ENCODE peak calls at places on chromosomes 3 and 15, in five cellular contexts. One of them, this sample, is unnamed.
A peak's percentile ranks its signal among the peaks of the same experiment; 100 is the strongest.

GRCh38 chr15:85597155-85597815 is 197.4 kb downstream of the KLHL25 start:
- DNase-seq in H1: no peak
- DNase-seq in mesenchymal stem cell: no peak
- DNase-seq in H9: no peak
- DNase-seq in IMR-90: no peak
- DNase-seq in this sample: no peak

GRCh38 chr3:40930131-40930538 is 269.2 kb upstream of the CTNNB1 start:
- DNase-seq in mesenchymal stem cell: peak; percentile 21
- DNase-seq in H9: no peak
- DNase-seq in H1: no peak
- DNase-seq in IMR-90: no peak
- DNase-seq in this sample: no peak

GRCh38 chr3:126306397-126306796 is 50.8 kb downstream of the KLF15 start:
- DNase-seq in IMR-90: no peak
- DNase-seq in mesenchymal stem cell: no peak
- DNase-seq in H9: no peak
- DNase-seq in H1: no peak
- DNase-seq in this sample: no peak

GRCh38 chr3:5666455-5666854 is 478.9 kb downstream of the EDEM1 start:
- DNase-seq in H1: no peak
- DNase-seq in mesenchymal stem cell: no peak
- DNase-seq in IMR-90: no peak
- DNase-seq in H9: no peak
- DNase-seq in this sample: no peak

GRCh38 chr3:58564456-58565160 is 12.6 kb downstream of the FAM107A start:
- DNase-seq in IMR-90: peak; percentile 77
- DNase-seq in H9: peak; percentile 23
- DNase-seq in mesenchymal stem cell: peak; percentile 68
- DNase-seq in H1: no peak
- DNase-seq in this sample: no peak

GRCh38 chr15:88657326-88658069 is 18.7 kb downstream of the ISG20 start:
- DNase-seq in H9: peak; percentile 64
- DNase-seq in H1: no peak
- DNase-seq in IMR-90: peak; percentile 61
- DNase-seq in mesenchymal stem cell: peak; percentile 29
- DNase-seq in this sample: peak; percentile 42

GRCh38 chr3:124848300-124848699 is 38.9 kb downstream of the ITGB5 start:
- DNase-seq in IMR-90: no peak
- DNase-seq in H9: no peak
- DNase-seq in H1: no peak
- DNase-seq in mesenchymal stem cell: peak; percentile 0
- DNase-seq in this sample: no peak

GRCh38 chr15:79463043-79463780 is 31.1 kb downstream of the MINAR1 start:
- DNase-seq in IMR-90: no peak
- DNase-seq in H9: no peak
- DNase-seq in H1: no peak
- DNase-seq in mesenchymal stem cell: no peak
- DNase-seq in this sample: no peak

GRCh38 chr3:14455571-14456317 is 53.3 kb downstream of the SLC6A6 start:
- DNase-seq in IMR-90: no peak
- DNase-seq in mesenchymal stem cell: no peak
- DNase-seq in H1: no peak
- DNase-seq in H9: no peak
- DNase-seq in this sample: no peak

GRCh38 chr3:171876651-171877272 is 33.6 kb downstream of the TMEM212 start:
- DNase-seq in H9: no peak
- DNase-seq in mesenchymal stem cell: peak; percentile 92
- DNase-seq in IMR-90: peak; percentile 94
- DNase-seq in H1: no peak
- DNase-seq in this sample: no peak

GRCh38 chr15:89673162-89673506 is 6.0 kb downstream of the PLIN1 start:
- DNase-seq in IMR-90: no peak
- DNase-seq in H9: peak; percentile 91
- DNase-seq in mesenchymal stem cell: peak; percentile 42
- DNase-seq in H1: peak; percentile 85
- DNase-seq in this sample: peak; percentile 65

GRCh38 chr3:28328188-28329151 is 20.1 kb upstream of the ZCWPW2 start:
- DNase-seq in H9: no peak
- DNase-seq in IMR-90: peak; percentile 33
- DNase-seq in H1: no peak
- DNase-seq in mesenchymal stem cell: peak; percentile 41
- DNase-seq in this sample: peak; percentile 8

GRCh38 chr15:98581715-98582114 is 66.6 kb upstream of the IGF1R start:
- DNase-seq in mesenchymal stem cell: no peak
- DNase-seq in H1: no peak
- DNase-seq in H9: no peak
- DNase-seq in IMR-90: no peak
- DNase-seq in this sample: no peak

GRCh38 chr15:98580577-98580976 is 67.8 kb upstream of the IGF1R start:
- DNase-seq in IMR-90: no peak
- DNase-seq in mesenchymal stem cell: peak; percentile 12
- DNase-seq in H9: no peak
- DNase-seq in H1: no peak
- DNase-seq in this sample: no peak

GRCh38 chr15:98582900-98583554 is 65.3 kb upstream of the IGF1R start:
- DNase-seq in H9: no peak
- DNase-seq in mesenchymal stem cell: no peak
- DNase-seq in H1: no peak
- DNase-seq in IMR-90: no peak
- DNase-seq in this sample: no peak

GRCh38 chr15:98583758-98584157 is 64.6 kb upstream of the IGF1R start:
- DNase-seq in mesenchymal stem cell: no peak
- DNase-seq in IMR-90: no peak
- DNase-seq in H1: no peak
- DNase-seq in H9: no peak
- DNase-seq in this sample: no peak

GRCh38 chr15:98586066-98586465 is 62.3 kb upstream of the IGF1R start:
- DNase-seq in H9: no peak
- DNase-seq in mesenchymal stem cell: no peak
- DNase-seq in IMR-90: no peak
- DNase-seq in H1: no peak
- DNase-seq in this sample: no peak
- H3K27ac ChIP-seq in H9: no peak overlapping the region
- H3K27ac ChIP-seq in mesenchymal stem cell: no peak overlapping the region
- H3K27ac ChIP-seq in IMR-90: no peak overlapping the region
- H3K27ac ChIP-seq in H1: no peak overlapping the region
- H3K27ac ChIP-seq in this sample: no peak overlapping the region

GRCh38 chr3:119279101-119279554 is 15.1 kb upstream of the ARHGAP31 start:
- DNase-seq in mesenchymal stem cell: no peak
- DNase-seq in H9: no peak
- DNase-seq in IMR-90: no peak
- DNase-seq in H1: no peak
- DNase-seq in this sample: peak; percentile 56
- H2AFZ ChIP-seq in mesenchymal stem cell: no peak overlapping the region
- H2AFZ ChIP-seq in H9: peak overlapping the region; percentile 36
- H2AFZ ChIP-seq in IMR-90: peak overlapping the region; percentile 6
- H2AFZ ChIP-seq in H1: peak overlapping the region; percentile 100
- H2AFZ ChIP-seq in this sample: peak overlapping the region; percentile 93

GRCh38 chr3:182936239-182936946 is 43.9 kb downstream of the DCUN1D1 start:
- DNase-seq in IMR-90: no peak
- DNase-seq in H9: no peak
- DNase-seq in H1: no peak
- DNase-seq in mesenchymal stem cell: no peak
- DNase-seq in this sample: no peak
- H2BK15ac ChIP-seq in IMR-90: no peak overlapping the region
- H2BK15ac ChIP-seq in H9: no peak overlapping the region
- H2BK15ac ChIP-seq in H1: no peak overlapping the region
- H2BK15ac ChIP-seq in mesenchymal stem cell: no peak overlapping the region
- H2BK15ac ChIP-seq in this sample: no peak overlapping the region

GRCh38 chr3:192645437-192645836 is 81.9 kb downstream of the FGF12 start:
- DNase-seq in IMR-90: no peak
- DNase-seq in H9: no peak
- DNase-seq in H1: no peak
- DNase-seq in mesenchymal stem cell: no peak
- DNase-seq in this sample: no peak

GRCh38 chr3:192637803-192638202 is 89.5 kb downstream of the FGF12 start:
- DNase-seq in IMR-90: no peak
- DNase-seq in H9: no peak
- DNase-seq in mesenchymal stem cell: no peak
- DNase-seq in H1: no peak
- DNase-seq in this sample: no peak

GRCh38 chr3:192642651-192643050 is 84.7 kb downstream of the FGF12 start:
- DNase-seq in H1: no peak
- DNase-seq in H9: no peak
- DNase-seq in IMR-90: no peak
- DNase-seq in mesenchymal stem cell: no peak
- DNase-seq in this sample: no peak

GRCh38 chr3:192639987-192640386 is 87.4 kb downstream of the FGF12 start:
- DNase-seq in H1: no peak
- DNase-seq in H9: no peak
- DNase-seq in mesenchymal stem cell: no peak
- DNase-seq in IMR-90: no peak
- DNase-seq in this sample: no peak

GRCh38 chr3:192641911-192642310 is 85.4 kb downstream of the FGF12 start:
- DNase-seq in mesenchymal stem cell: peak; percentile 66
- DNase-seq in IMR-90: no peak
- DNase-seq in H9: no peak
- DNase-seq in H1: no peak
- DNase-seq in this sample: no peak
- H3K27ac ChIP-seq in mesenchymal stem cell: no peak overlapping the region
- H3K27ac ChIP-seq in IMR-90: no peak overlapping the region
- H3K27ac ChIP-seq in H9: no peak overlapping the region
- H3K27ac ChIP-seq in H1: no peak overlapping the region
- H3K27ac ChIP-seq in this sample: no peak overlapping the region

This sample was measured in neuronal stem cell.